ENCODE peak calls at places on chromosomes 11 and 22, in six cellular contexts. F is GM19239, X is AG09309, Z is adipocyte, I is sigmoid colon, C is HEK293T. H is an unnamed sample.

GRCh38 chr22:25564320-25564978 is at the start of gene GRK3:
- DNase-seq in F (peak), X (no peak), Z (peak), I (peak), C (peak), H (no peak)

GRCh38 chr11:27217948-27218410 is 145.0 kb downstream of the CCDC34 start:
- DNase-seq in F (no peak), X (peak), Z (peak), I (no peak), C (no peak), H (no peak)

GRCh38 chr22:36409911-36410756 is 22.4 kb upstream of the MYH9 start:
- DNase-seq in F (peak), X (no peak), Z (no peak), I (peak), C (peak), H (no peak)

GRCh38 chr11:43987384-43988039 is 45.1 kb downstream of the C11orf96 start:
- DNase-seq in F (no peak), X (peak), Z (peak), I (peak), C (no peak), H (peak)

GRCh38 chr11:62925745-62926668 is 4.8 kb upstream of the CHRM1 start:
- DNase-seq in F (no peak), X (no peak), Z (peak), I (no peak), C (no peak), H (no peak)

GRCh38 chr11:82865841-82866240 is 34.4 kb downstream of the PRCP start:
- DNase-seq in F (no peak), X (no peak), Z (peak), I (no peak), C (no peak), H (no peak)

GRCh38 chr11:64123102-64123434 is 42.8 kb downstream of the MACROD1 start:
- DNase-seq in F (no peak), X (no peak), Z (no peak), I (peak), C (no peak), H (no peak)

GRCh38 chr11:36997656-36998055 is 399.6 kb upstream of the RAG2 start:
- DNase-seq in F (no peak), X (no peak), Z (no peak), I (no peak), C (no peak), H (no peak)

GRCh38 chr11:121199516-121199915 is 93.1 kb upstream of the SC5D start:
- DNase-seq in F (no peak), X (no peak), Z (no peak), I (no peak), C (no peak), H (no peak)

GRCh38 chr11:116990061-116990473 is 108.2 kb downstream of the SIK3 start:
- DNase-seq in F (no peak), X (peak), Z (peak), I (no peak), C (no peak), H (no peak)

GRCh38 chr22:19775496-19776325 is 15.1 kb downstream of the TBX1 start:
- DNase-seq in F (no peak), X (no peak), Z (no peak), I (no peak), C (no peak), H (no peak)

GRCh38 chr11:75558939-75559843 is 2.9 kb upstream of the SERPINH1 start:
- DNase-seq in F (no peak), X (no peak), Z (peak), I (no peak), C (no peak), H (no peak)

GRCh38 chr11:850777-851762 is 8.4 kb downstream of the TSPAN4 start:
- DNase-seq in F (peak), X (no peak), Z (no peak), I (no peak), C (no peak), H (no peak)

GRCh38 chr22:49699928-49700498 is 127.7 kb downstream of the BRD1 start:
- DNase-seq in F (no peak), X (no peak), Z (no peak), I (no peak), C (no peak), H (no peak)

GRCh38 chr11:38582151-38582550 is 1984.1 kb upstream of the RAG2 start:
- DNase-seq in F (no peak), X (no peak), Z (peak), I (no peak), C (no peak), H (no peak)

GRCh38 chr11:118958577-118958976 is 2.5 kb downstream of the UPK2 start:
- DNase-seq in F (no peak), X (no peak), Z (no peak), I (no peak), C (no peak), H (no peak)

GRCh38 chr11:48028909-48029685 is 48.7 kb downstream of the PTPRJ start:
- DNase-seq in F (no peak), X (no peak), Z (peak), I (no peak), C (no peak), H (no peak)

GRCh38 chr11:9276571-9276970 is 11.4 kb upstream of the DENND5A start:
- DNase-seq in F (no peak), X (no peak), Z (no peak), I (no peak), C (no peak), H (no peak)

GRCh38 chr11:75311858-75312288 is 39.6 kb downstream of the ARRB1 start:
- DNase-seq in F (no peak), X (no peak), Z (peak), I (peak), C (peak), H (no peak)

GRCh38 chr22:44365196-44365802 is 52.5 kb upstream of the SHISAL1 start:
- DNase-seq in F (no peak), X (no peak), Z (no peak), I (peak), C (no peak), H (no peak)

GRCh38 chr11:119709638-119710346 is 19.2 kb downstream of the NECTIN1 start:
- DNase-seq in F (peak), X (no peak), Z (peak), I (no peak), C (no peak), H (no peak)

GRCh38 chr11:122319842-122320555 is 204.0 kb upstream of the BLID start:
- DNase-seq in F (no peak), X (no peak), Z (no peak), I (no peak), C (no peak), H (no peak)

GRCh38 chr22:48372395-48372794 is 1455.3 kb downstream of the BRD1 start:
- DNase-seq in F (no peak), X (no peak), Z (no peak), I (peak), C (no peak), H (peak)

GRCh38 chr22:20979243-20979809 is 2.8 kb upstream of the LZTR1 start:
- DNase-seq in F (no peak), X (no peak), Z (peak), I (peak), C (no peak), H (no peak)

GRCh38 chr11:32210601-32211000 is 119.7 kb downstream of the RCN1 start:
- DNase-seq in F (no peak), X (peak), Z (no peak), I (no peak), C (no peak), H (no peak)

GRCh38 chr11:57368106-57368826 is 12.7 kb downstream of the PRG3 start:
- DNase-seq in F (no peak), X (no peak), Z (no peak), I (no peak), C (no peak), H (no peak)

GRCh38 chr11:59138643-59139042 is 4.0 kb upstream of the FAM111A start:
- DNase-seq in F (no peak), X (no peak), Z (no peak), I (no peak), C (no peak), H (no peak)

GRCh38 chr22:23256986-23257888 is 76.9 kb downstream of the BCR start:
- DNase-seq in F (no peak), X (no peak), Z (peak), I (peak), C (no peak), H (no peak)

GRCh38 chr11:123601136-123601535 is 53.3 kb downstream of the SCN3B start:
- DNase-seq in F (no peak), X (peak), Z (peak), I (no peak), C (no peak), H (no peak)

GRCh38 chr11:110763249-110764011 is 51.2 kb upstream of the ARHGAP20 start:
- DNase-seq in F (no peak), X (peak), Z (peak), I (no peak), C (no peak), H (no peak)

GRCh38 chr11:120226714-120227113 is 13.2 kb upstream of the POU2F3 start:
- DNase-seq in F (no peak), X (no peak), Z (no peak), I (no peak), C (no peak), H (no peak)

GRCh38 chr22:48434156-48434867 is 1393.4 kb downstream of the BRD1 start:
- DNase-seq in F (no peak), X (no peak), Z (no peak), I (peak), C (no peak), H (no peak)

GRCh38 chr11:91907225-91907624 is 317.4 kb upstream of the FAT3 start:
- DNase-seq in F (no peak), X (no peak), Z (no peak), I (no peak), C (no peak), H (no peak)

GRCh38 chr22:30239421-30240405 is 6.8 kb downstream of the LIF start:
- DNase-seq in F (no peak), X (no peak), Z (no peak), I (no peak), C (no peak), H (no peak)

GRCh38 chr11:128424271-128424709 is 163.1 kb downstream of the ETS1 start:
- DNase-seq in F (no peak), X (no peak), Z (no peak), I (peak), C (no peak), H (no peak)